ENCODE peak calls at places on chromosomes 6 and 20, in nine cellular contexts. Q is Calu3; Z is AG09309; C is activated naive CD4-positive, alpha-beta T cell treated with anti-CD3 and anti-CD28 coated beads, Interleukin-2, amount 50 U/mL, for 16 hours; P is iris pigment epithelial cell; M is psoas muscle; U is central memory CD4-positive, alpha-beta T cell; I is stimulated activated CD4-positive, alpha-beta T cell treated with anti-CD3 and anti-CD28 coated beads, Interleukin-1b, Interleukin-23, amount 100 ng/mL, for 24 hours; N is NCI-H146. O is an unnamed sample.

GRCh38 chr6:71404145-71404966 is 115.7 kb downstream of the OGFRL1 start:
- DNase-seq in Q (peak), Z (no peak), C (no peak), P (peak), M (no peak), U (no peak), I (no peak), N (no peak), O (peak)

GRCh38 chr20:22536956-22537756 is 47.2 kb downstream of the FOXA2 start:
- DNase-seq in Q (no peak), Z (no peak), C (no peak), P (no peak), M (no peak), U (no peak), I (no peak), N (no peak), O (no peak)

GRCh38 chr20:34180460-34181108 is 60.6 kb upstream of the ASIP start:
- DNase-seq in Q (peak), Z (no peak), C (no peak), P (no peak), M (no peak), U (no peak), I (no peak), N (peak), O (no peak)

GRCh38 chr6:105993769-105994521 is 92.2 kb upstream of the PRDM1 start:
- DNase-seq in Q (no peak), Z (no peak), C (peak), P (no peak), M (peak), U (peak), I (no peak), N (no peak), O (no peak)

GRCh38 chr6:113344969-113345368 is 512.2 kb upstream of the MARCKS start:
- DNase-seq in Q (no peak), Z (no peak), C (no peak), P (peak), M (no peak), U (no peak), I (no peak), N (no peak), O (no peak)

GRCh38 chr20:36086767-36087166 is 67.8 kb upstream of the EPB41L1 start:
- DNase-seq in Q (peak), Z (no peak), C (no peak), P (no peak), M (no peak), U (no peak), I (no peak), N (no peak), O (peak)

GRCh38 chr6:136566007-136566487 is 15.8 kb upstream of the MAP7 start:
- DNase-seq in Q (no peak), Z (no peak), C (no peak), P (no peak), M (no peak), U (no peak), I (no peak), N (peak), O (no peak)

GRCh38 chr6:160967833-160968232 is 23.7 kb upstream of the MAP3K4 start:
- DNase-seq in Q (no peak), Z (no peak), C (no peak), P (no peak), M (no peak), U (no peak), I (no peak), N (no peak), O (no peak)

GRCh38 chr6:143097224-143097795 is 36.6 kb downstream of the AIG1 start:
- DNase-seq in Q (peak), Z (no peak), C (no peak), P (peak), M (no peak), U (peak), I (no peak), N (no peak), O (no peak)